ENCODE peak calls at places on chromosomes 7 and 10, in four cellular contexts. One of them, this sample, is unnamed.
A peak's percentile ranks its signal among the peaks of the same experiment; 100 is the strongest.

GRCh38 chr7:51263631-51264484 is 52.8 kb downstream of the COBL start:
- DNase-seq in H9: no peak
- DNase-seq in fibroblast of lung: no peak
- DNase-seq in prostate gland: peak; percentile 86
- DNase-seq in this sample: no peak

GRCh38 chr10:117214401-117214800 is 17.1 kb downstream of the KCNK18 start:
- DNase-seq in fibroblast of lung: peak; percentile 9
- DNase-seq in H9: no peak
- DNase-seq in prostate gland: no peak
- DNase-seq in this sample: no peak

GRCh38 chr7:127993987-127994386 is 37.2 kb downstream of the LRRC4 start:
- DNase-seq in H9: no peak
- DNase-seq in prostate gland: no peak
- DNase-seq in fibroblast of lung: no peak
- DNase-seq in this sample: no peak

GRCh38 chr7:50783801-50784507 is 1.3 kb upstream of the GRB10 start:
- DNase-seq in prostate gland: no peak
- DNase-seq in fibroblast of lung: peak; percentile 63
- DNase-seq in H9: no peak
- DNase-seq in this sample: no peak

GRCh38 chr7:99837649-99838361 is 10.0 kb downstream of the CYP3A43 start:
- DNase-seq in fibroblast of lung: no peak
- DNase-seq in prostate gland: no peak
- DNase-seq in H9: no peak
- DNase-seq in this sample: no peak

GRCh38 chr7:67863911-67864310 is 867.3 kb downstream of the TYW1 start:
- DNase-seq in prostate gland: no peak
- DNase-seq in fibroblast of lung: no peak
- DNase-seq in H9: no peak
- DNase-seq in this sample: no peak

GRCh38 chr7:97119747-97120146 is 2.2 kb downstream of the SDHAF3 start:
- DNase-seq in H9: no peak
- DNase-seq in fibroblast of lung: no peak
- DNase-seq in prostate gland: no peak
- DNase-seq in this sample: no peak

GRCh38 chr7:40544932-40545331 is 410.1 kb downstream of the SUGCT start:
- DNase-seq in fibroblast of lung: peak; percentile 82
- DNase-seq in prostate gland: no peak
- DNase-seq in H9: no peak
- DNase-seq in this sample: no peak

GRCh38 chr7:99504281-99504602 is 220 bp upstream of the ZKSCAN5 start:
- DNase-seq in prostate gland: no peak
- DNase-seq in H9: peak; percentile 100
- DNase-seq in fibroblast of lung: peak; percentile 96
- DNase-seq in this sample: no peak

GRCh38 chr7:40483630-40484029 is 348.8 kb downstream of the SUGCT start:
- DNase-seq in H9: no peak
- DNase-seq in prostate gland: no peak
- DNase-seq in fibroblast of lung: no peak
- DNase-seq in this sample: no peak

GRCh38 chr10:68154211-68154497 is 44.9 kb downstream of the MYPN start:
- DNase-seq in prostate gland: no peak
- DNase-seq in H9: peak; percentile 36
- DNase-seq in fibroblast of lung: peak; percentile 78
- DNase-seq in this sample: no peak

GRCh38 chr7:45239486-45239885 is 81.9 kb downstream of the RAMP3 start:
- DNase-seq in fibroblast of lung: peak; percentile 82
- DNase-seq in prostate gland: no peak
- DNase-seq in H9: no peak
- DNase-seq in this sample: no peak

GRCh38 chr10:34254596-34254995 is 560.5 kb downstream of the PARD3 start:
- DNase-seq in prostate gland: no peak
- DNase-seq in fibroblast of lung: peak; percentile 82
- DNase-seq in H9: no peak
- DNase-seq in this sample: no peak
- H3K27ac ChIP-seq in prostate gland: no peak overlapping the region
- H3K27ac ChIP-seq in fibroblast of lung: no peak overlapping the region
- H3K27ac ChIP-seq in H9: no peak overlapping the region
- H3K27ac ChIP-seq in this sample: no peak overlapping the region

GRCh38 chr10:124278356-124278755 is 140.4 kb downstream of the OAT start:
- DNase-seq in fibroblast of lung: no peak
- DNase-seq in H9: no peak
- DNase-seq in prostate gland: no peak
- DNase-seq in this sample: no peak
- H3K9me3 ChIP-seq in fibroblast of lung: no peaks in the 10 kb centered on the region
- H3K9me3 ChIP-seq in H9: no peaks in the 10 kb centered on the region
- H3K9me3 ChIP-seq in prostate gland: no peaks in the 10 kb centered on the region
- H3K9me3 ChIP-seq in this sample: peaks cover 1% of the 10 kb centered on the region

DNA sequence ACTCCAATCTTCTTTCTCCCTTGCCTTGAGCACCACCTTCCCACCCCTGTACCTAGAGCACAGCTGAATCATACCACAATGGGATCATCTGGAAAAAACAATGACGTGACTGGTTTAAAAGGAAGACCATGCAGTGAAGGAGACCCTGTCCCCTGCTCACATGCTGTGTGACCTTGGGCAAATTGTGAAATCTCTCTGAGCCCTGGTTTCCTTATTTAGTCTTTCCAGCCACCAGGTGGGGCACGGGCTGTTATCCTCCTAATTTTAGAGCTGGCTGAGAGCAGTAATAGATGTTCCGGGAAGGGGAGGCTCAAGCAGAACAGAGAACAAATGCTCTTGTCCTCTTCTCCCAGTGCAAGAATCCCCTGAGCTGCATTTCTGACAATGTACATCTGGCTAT is 198.3 kb downstream of the RPS24 start:
- DNase-seq in prostate gland: no peak
- DNase-seq in H9: peak; percentile 34
- DNase-seq in fibroblast of lung: no peak
- DNase-seq in this sample: no peak
- H3K4me1 ChIP-seq in prostate gland: no peaks in the 10 kb centered on the region
- H3K4me1 ChIP-seq in H9: no peaks in the 10 kb centered on the region
- H3K4me1 ChIP-seq in fibroblast of lung: no peaks in the 10 kb centered on the region
- H3K4me1 ChIP-seq in this sample: no peaks in the 10 kb centered on the region

DNA sequence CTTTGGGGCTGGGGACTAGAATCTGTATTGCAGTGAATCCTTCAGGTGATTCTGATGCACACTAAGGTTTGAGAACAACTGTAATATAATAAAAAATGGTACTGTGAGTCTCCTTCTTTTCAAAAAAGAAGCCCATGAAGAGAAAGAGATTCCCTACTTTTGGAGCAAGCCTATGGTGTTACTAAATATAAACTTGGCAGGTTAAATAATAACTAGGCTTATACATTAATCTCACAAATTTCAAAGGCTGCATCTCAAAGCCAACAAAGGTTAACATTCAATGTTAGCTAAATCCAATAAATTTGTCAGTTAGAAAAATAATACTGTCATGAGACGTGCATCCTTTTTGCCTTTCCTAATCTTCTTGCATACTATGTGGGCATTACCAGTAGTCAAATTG is 159.7 kb upstream of the LAMB4 start:
- DNase-seq in H9: no peak
- DNase-seq in prostate gland: no peak
- DNase-seq in fibroblast of lung: no peak
- DNase-seq in this sample: no peak
- H3K27ac ChIP-seq in H9: no peak overlapping the region
- H3K27ac ChIP-seq in prostate gland: no peak overlapping the region
- H3K27ac ChIP-seq in fibroblast of lung: no peak overlapping the region
- H3K27ac ChIP-seq in this sample: no peak overlapping the region